ENCODE peak calls at places on chromosomes 16 and 17, in nine cellular contexts. O, A, F, Y, M, Z, K, D and V are unnamed samples.

GRCh38 chr16:22008215-22009142 is 568 bp downstream of the MOSMO start:
- DNase-seq in O (peak; percentile 35), A (peak; percentile 36), F (no peak), Y (no peak), M (peak; percentile 40), Z (peak; percentile 50), K (no peak), D (no peak), V (no peak)

GRCh38 chr16:27238591-27238990 is 30.0 kb downstream of the NSMCE1 start:
- DNase-seq in O (no peak), A (no peak), F (peak; percentile 11), Y (no peak), M (no peak), Z (no peak), K (peak; percentile 22), D (no peak), V (no peak)

GRCh38 chr16:8550728-8551387 is 39.5 kb downstream of the TMEM114 start:
- DNase-seq in O (no peak), A (no peak), F (no peak), Y (no peak), M (no peak), Z (no peak), K (no peak), D (no peak), V (no peak)

GRCh38 chr17:20216154-20216815 is 207.1 kb downstream of the SPECC1 start:
- DNase-seq in O (peak; percentile 55), A (no peak), F (no peak), Y (no peak), M (no peak), Z (no peak), K (no peak), D (no peak), V (no peak)

GRCh38 chr16:140175-140857 is 1.8 kb upstream of the NPRL3 start:
- DNase-seq in O (no peak), A (no peak), F (no peak), Y (no peak), M (no peak), Z (no peak), K (no peak), D (no peak), V (no peak)

GRCh38 chr16:86516618-86517003 is 6.3 kb downstream of the FOXF1 start:
- DNase-seq in O (no peak), A (no peak), F (no peak), Y (no peak), M (no peak), Z (no peak), K (no peak), D (no peak), V (no peak)

GRCh38 chr17:8073627-8074485 is 13.7 kb downstream of the ALOX12B start:
- DNase-seq in O (peak; percentile 91), A (peak; percentile 79), F (peak; percentile 50), Y (no peak), M (peak; percentile 77), Z (peak; percentile 16), K (peak; percentile 79), D (peak; percentile 60), V (peak; percentile 88)

GRCh38 chr17:49730078-49730786 is 22.5 kb upstream of the SLC35B1 start:
- DNase-seq in O (no peak), A (no peak), F (peak; percentile 25), Y (no peak), M (peak; percentile 81), Z (no peak), K (no peak), D (peak; percentile 83), V (no peak)

GRCh38 chr16:85523602-85524364 is 89.3 kb upstream of the GSE1 start:
- DNase-seq in O (no peak), A (no peak), F (no peak), Y (no peak), M (peak; percentile 72), Z (peak; percentile 75), K (peak; percentile 36), D (no peak), V (peak; percentile 51)

GRCh38 chr17:76727745-76728456 is 1.3 kb downstream of the METTL23 start:
- DNase-seq in O (no peak), A (no peak), F (no peak), Y (no peak), M (no peak), Z (no peak), K (no peak), D (no peak), V (no peak)

GRCh38 chr17:80652751-80653330 is 108.2 kb downstream of the RPTOR start:
- DNase-seq in O (no peak), A (no peak), F (no peak), Y (no peak), M (no peak), Z (no peak), K (no peak), D (no peak), V (no peak)

GRCh38 chr17:27974531-27975145 is 67.8 kb upstream of the NLK start:
- DNase-seq in O (no peak), A (no peak), F (no peak), Y (no peak), M (no peak), Z (no peak), K (no peak), D (no peak), V (no peak)